ENCODE peak calls at places on chromosomes 13 and 19, in four cellular contexts. I is EL, G is cardiac septum, H is M059J. A is an unnamed sample.

GRCh38 chr13:56735537-56735942 is 405.2 kb upstream of the PRR20A start:
- DNase-seq in I (no peak), G (no peak), H (no peak), A (peak)

GRCh38 chr13:112892759-112893569 is 76.0 kb upstream of the MCF2L start:
- DNase-seq in I (no peak), G (no peak), H (no peak), A (no peak)

GRCh38 chr19:53880716-53881481 is 1.1 kb upstream of the PRKCG start:
- DNase-seq in I (no peak), G (no peak), H (no peak), A (no peak)

GRCh38 chr19:4474504-4475136 is 2.5 kb downstream of the HDGFL2 start:
- DNase-seq in I (peak), G (no peak), H (no peak), A (peak)

GRCh38 chr13:23550164-23550563 is 20.0 kb upstream of the TNFRSF19 start:
- DNase-seq in I (no peak), G (no peak), H (no peak), A (no peak)

GRCh38 chr13:91620670-91621141 is 222.3 kb downstream of the GPC5 start:
- DNase-seq in I (no peak), G (no peak), H (no peak), A (no peak)

GRCh38 chr19:10061717-10062310 is 24.3 kb upstream of the SHFL start:
- DNase-seq in I (no peak), G (no peak), H (no peak), A (no peak)

GRCh38 chr13:71034018-71034417 is 833.0 kb downstream of the DACH1 start:
- DNase-seq in I (no peak), G (no peak), H (no peak), A (no peak)

GRCh38 chr13:36706755-36707154 is 32.9 kb downstream of the SERTM1 start:
- DNase-seq in I (peak), G (no peak), H (no peak), A (peak)

GRCh38 chr13:34640179-34640929 is 301.7 kb upstream of the NBEA start:
- DNase-seq in I (no peak), G (no peak), H (no peak), A (no peak)

GRCh38 chr19:41993612-41994483 is at the start of gene ATP1A3:
- DNase-seq in I (peak), G (no peak), H (peak), A (no peak)

GRCh38 chr19:19417618-19418270 is 12.3 kb downstream of the GATAD2A start:
- DNase-seq in I (no peak), G (no peak), H (no peak), A (no peak)

GRCh38 chr19:1857648-1858326 is 5.6 kb downstream of the KLF16 start:
- DNase-seq in I (no peak), G (no peak), H (no peak), A (no peak)

GRCh38 chr19:7004313-7004931 is 16.8 kb downstream of the MBD3L2B start:
- DNase-seq in I (no peak), G (no peak), H (peak), A (no peak)

GRCh38 chr19:12786149-12786870 is 5.0 kb upstream of the JUNB start:
- DNase-seq in I (no peak), G (peak), H (no peak), A (no peak)

GRCh38 chr13:113607477-113608245 is 23.1 kb downstream of the TFDP1 start:
- DNase-seq in I (no peak), G (peak), H (no peak), A (no peak)

GRCh38 chr13:114339779-114340534 is 25.7 kb downstream of the CHAMP1 start:
- DNase-seq in I (peak), G (no peak), H (peak), A (peak)

GRCh38 chr19:28012361-28012760 is 1200.6 kb downstream of the UQCRFS1 start:
- DNase-seq in I (no peak), G (no peak), H (no peak), A (no peak)

GRCh38 chr19:55486043-55486970 is 1.3 kb downstream of the NAT14 start:
- DNase-seq in I (no peak), G (no peak), H (no peak), A (no peak)

GRCh38 chr13:21466527-21466926 is 7.4 kb upstream of the ZDHHC20 start:
- DNase-seq in I (no peak), G (no peak), H (no peak), A (no peak)

GRCh38 chr19:33260628-33261418 is 35.2 kb upstream of the SLC7A10 start:
- DNase-seq in I (no peak), G (peak), H (no peak), A (no peak)

GRCh38 chr13:50842246-50842645 is 1.2 kb downstream of the DLEU7 start:
- DNase-seq in I (no peak), G (no peak), H (no peak), A (no peak)

GRCh38 chr13:98717256-98717655 is 35.2 kb downstream of the SLC15A1 start:
- DNase-seq in I (no peak), G (no peak), H (no peak), A (no peak)

GRCh38 chr19:53951436-53951835 is 11.3 kb upstream of the CACNG8 start:
- DNase-seq in I (no peak), G (no peak), H (no peak), A (peak)

GRCh38 chr19:53624776-53625540 is 6.8 kb upstream of the DPRX start:
- DNase-seq in I (no peak), G (no peak), H (no peak), A (no peak)

GRCh38 chr19:54430306-54431254 is 15.3 kb downstream of the TTYH1 start:
- DNase-seq in I (peak), G (no peak), H (peak), A (no peak)

GRCh38 chr19:31500921-31501320 is 151.7 kb upstream of the TSHZ3 start:
- DNase-seq in I (no peak), G (no peak), H (no peak), A (no peak)

GRCh38 chr13:107461751-107462150 is 753.6 kb downstream of the LIG4 start:
- DNase-seq in I (no peak), G (no peak), H (peak), A (no peak)

GRCh38 chr19:45515081-45515624 is 7.9 kb downstream of the VASP start:
- DNase-seq in I (no peak), G (peak), H (no peak), A (no peak)

GRCh38 chr19:19461306-19461670 is 54.1 kb downstream of the TSSK6 start:
- DNase-seq in I (no peak), G (no peak), H (no peak), A (no peak)

A was measured in HT1080.